ENCODE peak calls at places on chromosomes 13 and 19, in ten cellular contexts. M, D, I, P, T, O, E, F, K and G are unnamed samples. For H3K4me1 and H3K27me3, the result is how much of the 10 kb centered on the place peaks cover.

GRCh38 chr19:49427855-49428546 is 2.8 kb downstream of the GFY start:
- DNase-seq in M (no peak), E (no peak), T (no peak), I (peak), P (no peak), D (no peak), F (no peak), O (no peak), K (no peak), G (no peak)

GRCh38 chr13:98372886-98373285 is 195.8 kb upstream of the RNF113B start:
- DNase-seq in K (no peak), P (no peak), D (peak), E (no peak), T (peak), I (no peak), F (no peak), O (no peak), M (no peak), G (no peak)

GRCh38 chr19:2788237-2788636 is 2.9 kb downstream of the THOP1 start:
- DNase-seq in T (no peak), E (no peak), P (no peak), K (no peak), M (no peak), D (no peak), F (no peak), O (no peak), I (no peak), G (no peak)

GRCh38 chr19:41810301-41810700 is 13.9 kb downstream of the CEACAM3 start:
- DNase-seq in M (no peak), K (no peak), O (no peak), E (no peak), T (no peak), F (no peak), P (no peak), D (peak), I (no peak), G (no peak)

GRCh38 chr19:42573642-42574041 is 21.1 kb downstream of the CEACAM8 start:
- DNase-seq in P (no peak), M (no peak), F (no peak), E (no peak), T (no peak), I (no peak), D (no peak), O (no peak), K (no peak), G (no peak)

GRCh38 chr19:15498910-15499309 is 9.4 kb upstream of the CYP4F22 start:
- DNase-seq in T (no peak), M (no peak), E (no peak), K (no peak), O (no peak), P (no peak), F (no peak), I (no peak), D (no peak), G (no peak)

GRCh38 chr13:80361883-80362327 is 21.0 kb upstream of the SPRY2 start:
- DNase-seq in E (no peak), I (no peak), T (no peak), D (no peak), K (no peak), M (no peak), F (peak), P (no peak), O (no peak), G (no peak)

GRCh38 chr19:4707956-4708650 is 15.5 kb downstream of the DPP9 start:
- DNase-seq in P (no peak), T (peak), I (peak), O (no peak), D (peak), E (no peak), M (no peak), F (no peak), K (no peak), G (no peak)

GRCh38 chr13:77584111-77584510 is 48.6 kb downstream of the SCEL start:
- DNase-seq in P (no peak), K (peak), M (no peak), T (no peak), F (no peak), O (no peak), D (no peak), E (no peak), I (no peak), G (no peak)

GRCh38 chr13:59492030-59492636 is 671.6 kb downstream of the DIAPH3 start:
- DNase-seq in M (no peak), O (no peak), P (no peak), E (no peak), T (no peak), K (no peak), I (no peak), F (no peak), D (no peak), G (no peak)

GRCh38 chr19:12880551-12881171 is 588 bp downstream of the DNASE2 start:
- DNase-seq in P (no peak), E (peak), D (no peak), F (peak), M (peak), T (peak), O (no peak), I (peak), K (peak), G (no peak)

GRCh38 chr19:33736158-33736557 is 60.5 kb upstream of the KCTD15 start:
- DNase-seq in I (no peak), D (no peak), T (no peak), P (no peak), F (no peak), M (no peak), K (no peak), O (no peak), E (peak), G (no peak)

GRCh38 chr13:78787189-78787588 is 128.2 kb upstream of the OBI1 start:
- DNase-seq in F (no peak), O (no peak), P (no peak), T (peak), I (no peak), D (no peak), M (no peak), E (no peak), K (no peak), G (no peak)

GRCh38 chr13:90690458-90691063 is 656.9 kb upstream of the MIR17HG start:
- DNase-seq in M (no peak), O (no peak), D (no peak), T (peak), F (no peak), I (no peak), E (no peak), K (no peak), P (no peak), G (no peak)

GRCh38 chr13:89457977-89458376 is 1786.8 kb downstream of the SLITRK5 start:
- DNase-seq in P (no peak), M (no peak), T (peak), I (no peak), D (no peak), O (peak), F (no peak), K (no peak), E (no peak), G (no peak)

GRCh38 chr13:19618925-19619324 is 14.5 kb upstream of the MPHOSPH8 start:
- DNase-seq in D (no peak), M (no peak), E (no peak), K (peak), F (peak), O (no peak), T (peak), I (no peak), P (no peak), G (no peak)

GRCh38 chr13:35953537-35954206 is 177.5 kb downstream of the DCLK1 start:
- DNase-seq in I (peak), E (peak), F (peak), O (peak), T (peak), P (peak), M (peak), D (peak), K (no peak), G (no peak)

GRCh38 chr13:99218545-99218944 is 17.9 kb downstream of the UBAC2 start:
- DNase-seq in E (no peak), M (peak), D (peak), F (no peak), O (peak), K (no peak), T (no peak), I (peak), P (peak), G (no peak)

GRCh38 chr19:55165952-55166529 is 372 bp downstream of the DNAAF3 start:
- DNase-seq in T (peak), I (peak), O (peak), F (peak), E (peak), K (peak), D (peak), M (peak), P (peak), G (peak)

GRCh38 chr19:3818479-3818878 is 32.3 kb upstream of the MATK start:
- DNase-seq in K (no peak), D (no peak), P (no peak), F (no peak), T (peak), O (no peak), E (no peak), I (no peak), M (no peak), G (no peak)

GRCh38 chr13:38954844-38955243 is 35.8 kb downstream of the STOML3 start:
- DNase-seq in P (no peak), I (no peak), O (no peak), F (no peak), D (no peak), K (no peak), M (no peak), T (peak), E (no peak), G (no peak)

GRCh38 chr19:4064551-4065260 is 2.0 kb downstream of the ZBTB7A start:
- DNase-seq in T (peak), K (peak), M (peak), E (peak), D (peak), I (peak), O (no peak), F (no peak), P (peak), G (peak)

GRCh38 chr13:34108396-34108795 is 290.4 kb downstream of the RFC3 start:
- DNase-seq in I (no peak), O (peak), K (no peak), F (no peak), E (no peak), M (no peak), D (no peak), T (peak), P (no peak), G (no peak)

GRCh38 chr13:42878721-42879120 is 97.3 kb downstream of the FAM216B start:
- DNase-seq in F (no peak), M (no peak), O (no peak), K (no peak), I (no peak), T (peak), D (no peak), P (no peak), E (no peak), G (no peak)

GRCh38 chr13:80419416-80419815 is 78.5 kb upstream of the SPRY2 start:
- DNase-seq in T (no peak), K (no peak), M (no peak), O (no peak), D (no peak), F (no peak), I (no peak), P (no peak), E (no peak), G (no peak)

GRCh38 chr19:7115721-7116120 is 46.2 kb downstream of the ZNF557 start:
- DNase-seq in M (no peak), F (no peak), D (no peak), E (no peak), I (no peak), O (no peak), K (no peak), T (no peak), P (no peak), G (no peak)

GRCh38 chr19:2270572-2271515 is 11.1 kb downstream of the PEAK3 start:
- DNase-seq in D (peak), P (peak), F (peak), O (no peak), E (peak), M (peak), I (peak), T (peak), K (peak), G (peak)

GRCh38 chr13:29791997-29792775 is 58.2 kb downstream of the UBL3 start:
- DNase-seq in O (no peak), P (no peak), M (no peak), K (no peak), I (no peak), E (no peak), T (no peak), D (no peak), F (no peak), G (no peak)

GRCh38 chr19:47707135-47707925 is 5.9 kb upstream of the EHD2 start:
- DNase-seq in F (peak), T (peak), M (peak), K (peak), I (peak), O (peak), P (peak), D (peak), E (peak), G (peak)

GRCh38 chr19:56707821-56708220 is 36.3 kb upstream of the ZNF835 start:
- DNase-seq in P (no peak), T (no peak), M (no peak), O (no peak), K (no peak), I (no peak), F (no peak), D (no peak), E (no peak), G (no peak)

GRCh38 chr19:41263042-41263849 is 926 bp upstream of the HNRNPUL1 start:
- DNase-seq in E (peak), T (peak), M (peak), P (peak), O (peak), I (peak), K (peak), F (peak), D (peak), G (peak)

GRCh38 chr13:26919311-26919710 is 158.7 kb upstream of the GPR12 start:
- DNase-seq in I (no peak), O (no peak), F (no peak), M (no peak), K (no peak), E (no peak), D (no peak), T (no peak), P (no peak), G (no peak)

GRCh38 chr13:69950160-69950559 is 157.5 kb upstream of the ATXN8OS start:
- DNase-seq in F (no peak), K (no peak), T (no peak), E (no peak), P (no peak), M (no peak), O (no peak), D (no peak), I (no peak), G (no peak)

GRCh38 chr13:84812789-84813188 is 930.5 kb upstream of the SLITRK1 start:
- DNase-seq in M (no peak), P (no peak), O (no peak), K (no peak), T (no peak), F (no peak), I (no peak), D (no peak), E (no peak), G (no peak)

GRCh38 chr13:100789481-100789880 is 114.9 kb upstream of the TMTC4 start:
- DNase-seq in I (no peak), F (peak), T (peak), P (no peak), E (peak), M (no peak), D (no peak), K (no peak), O (no peak), G (no peak)

GRCh38 chr19:46159418-46159817 is 11.4 kb downstream of the IGFL2 start:
- DNase-seq in T (no peak), P (no peak), O (no peak), D (no peak), M (no peak), I (no peak), E (no peak), K (no peak), F (no peak), G (no peak)
- H3K4me1 ChIP-seq in T (under half), P (under half), O (under half), D (under half), M (under half), I (under half), E (under half), K (under half), F (under half), G (under half)

GRCh38 chr13:62997696-62998095 is 1582.0 kb upstream of the PCDH20 start:
- DNase-seq in K (peak), P (no peak), O (no peak), F (no peak), I (no peak), M (no peak), E (no peak), D (no peak), T (no peak), G (no peak)
- H3K27me3 ChIP-seq in K (under half), P (under half), O (under half), F (under half), I (under half), M (under half), E (under half), D (under half), T (under half), G (under half)

GRCh38 chr13:25775275-25775674 is 276.5 kb downstream of the SHISA2 start:
- DNase-seq in K (no peak), I (no peak), F (no peak), M (no peak), O (no peak), E (no peak), D (no peak), P (no peak), T (no peak), G (no peak)
- H3K4me1 ChIP-seq in K (under half), I (under half), F (under half), M (under half), O (under half), E (under half), D (under half), P (under half), T (under half), G (under half)

GRCh38 chr13:31119526-31119925 is 42.2 kb downstream of the HSPH1 start:
- DNase-seq in O (no peak), P (no peak), T (no peak), K (no peak), M (no peak), I (no peak), D (no peak), F (no peak), E (no peak), G (no peak)
- H3K27me3 ChIP-seq in O (half or more), P (under half), T (under half), K (under half), M (under half), I (under half), D (under half), F (under half), E (under half), G (under half)

DNA sequence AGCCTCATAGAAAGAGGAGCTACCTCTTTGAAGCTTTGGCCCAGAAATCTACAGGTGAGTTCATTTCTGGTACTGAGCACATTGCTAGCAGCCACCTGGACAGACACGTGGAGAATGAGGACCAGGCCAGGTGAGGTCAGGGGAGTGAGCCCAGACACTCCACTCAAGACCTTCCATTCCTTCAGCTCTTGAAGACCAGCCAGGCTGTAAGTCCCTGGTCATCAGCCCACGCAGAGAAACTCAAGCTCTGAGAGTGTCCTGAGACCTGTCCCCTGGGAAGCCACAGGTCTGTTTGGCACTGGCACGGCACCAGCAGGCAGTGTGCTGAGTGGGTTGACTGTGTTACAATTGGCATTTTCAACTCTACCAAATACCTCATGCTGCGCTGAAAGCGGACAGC is 27.4 kb downstream of the C13orf42 start:
- DNase-seq in M (no peak), D (no peak), O (no peak), I (no peak), E (no peak), P (no peak), K (no peak), F (no peak), T (no peak), G (no peak)
- H3K4me1 ChIP-seq in M (under half), D (under half), O (under half), I (under half), E (under half), P (under half), K (under half), F (under half), T (under half), G (under half)

DNA sequence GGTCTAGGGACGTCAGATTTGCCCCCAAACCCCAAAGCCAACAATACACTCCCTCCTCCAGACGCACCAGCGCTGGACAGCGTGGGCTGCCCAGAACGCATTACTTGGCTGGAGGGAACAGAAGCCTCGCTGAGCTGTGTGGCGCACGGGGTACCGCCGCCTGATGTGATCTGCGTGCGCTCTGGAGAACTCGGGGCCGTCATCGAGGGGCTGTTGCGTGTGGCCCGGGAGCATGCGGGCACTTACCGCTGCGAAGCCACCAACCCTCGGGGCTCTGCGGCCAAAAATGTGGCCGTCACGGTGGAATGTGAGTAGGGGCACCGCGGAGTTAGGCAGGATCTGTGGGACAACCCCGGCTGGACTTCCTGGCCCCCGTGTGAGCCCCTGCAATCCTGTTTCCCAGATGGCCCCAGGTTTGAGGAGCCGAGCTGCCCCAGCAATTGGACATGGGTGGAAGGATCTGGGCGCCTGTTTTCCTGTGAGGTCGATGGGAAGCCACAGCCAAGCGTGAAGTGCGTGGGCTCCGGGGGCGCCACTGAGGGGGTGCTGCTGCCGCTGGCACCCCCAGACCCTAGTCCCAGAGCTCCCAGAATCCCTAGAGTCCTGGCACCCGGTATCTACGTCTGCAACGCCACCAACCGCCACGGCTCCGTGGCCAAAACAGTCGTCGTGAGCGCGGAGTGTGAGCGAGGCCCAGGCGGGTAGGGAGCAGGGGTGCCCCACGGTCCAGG is 4.0 kb downstream of the ICAM5 start:
- DNase-seq in F (no peak), T (no peak), I (no peak), E (no peak), P (no peak), D (no peak), K (no peak), O (no peak), M (no peak), G (no peak)
- H3K27me3 ChIP-seq in F (under half), T (half or more), I (under half), E (under half), P (under half), D (under half), K (under half), O (under half), M (under half), G (under half)

DNA sequence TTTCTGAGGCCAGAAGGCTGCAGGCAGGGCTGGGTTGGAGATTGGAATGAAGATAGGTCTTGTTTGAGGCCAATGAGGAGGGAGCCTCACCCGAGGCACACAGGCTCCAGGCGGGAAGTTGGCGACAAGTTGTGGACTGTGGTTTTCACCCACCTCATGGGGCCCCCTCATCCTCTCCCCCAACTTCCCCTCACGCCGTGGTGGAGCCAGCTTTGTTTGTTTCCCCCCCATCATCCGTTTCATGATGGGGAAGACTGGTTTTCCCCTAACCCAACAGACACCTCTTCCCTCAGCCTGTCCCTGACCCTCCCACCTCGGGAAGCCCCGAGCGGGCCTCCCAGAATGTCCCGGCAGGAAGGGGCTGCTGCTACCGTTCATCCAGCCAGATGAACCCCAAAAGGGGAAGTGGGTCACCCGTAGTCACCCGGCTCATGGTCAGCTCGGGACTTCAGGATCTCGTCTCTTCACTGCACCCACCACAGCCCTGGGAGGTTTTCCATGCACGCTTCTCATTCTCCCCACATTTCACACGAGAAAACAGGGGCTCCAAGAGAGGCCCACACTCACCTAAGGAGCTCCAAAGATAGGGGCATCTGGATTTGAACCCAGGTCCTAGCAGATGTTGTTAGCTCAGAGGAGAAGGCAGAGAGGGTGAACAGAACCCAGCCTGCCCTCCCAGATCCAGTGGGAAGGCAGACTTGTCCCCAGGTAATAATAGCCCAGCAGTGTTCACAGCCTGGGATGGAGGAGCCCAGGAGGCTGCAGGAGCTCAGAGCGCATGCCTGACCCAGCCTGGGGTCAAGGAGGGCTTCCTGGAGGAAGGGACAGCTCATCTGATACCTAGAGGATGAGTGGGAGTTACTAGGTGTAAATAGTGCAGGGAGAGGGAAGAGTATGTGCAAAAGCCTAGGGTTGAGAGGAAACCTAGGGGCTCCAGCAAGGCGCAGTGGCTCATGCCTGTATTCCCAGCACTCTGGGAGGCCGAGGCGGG is 23.5 kb downstream of the CEACAM16 start:
- DNase-seq in E (no peak), I (no peak), K (peak), P (no peak), O (no peak), F (peak), M (no peak), T (no peak), D (no peak), G (no peak)
- H3K4me1 ChIP-seq in E (half or more), I (under half), K (under half), P (under half), O (half or more), F (under half), M (under half), T (under half), D (under half), G (under half)